ENCODE peak calls at places on chromosomes 4 and X, in seven cellular contexts. Z is A549, W is HCT116, F is WTC11, O is H1, T is SK-N-SH, P is K562. Y is an unnamed sample.

GRCh38 chrX:129593137-129593536 is 53.1 kb downstream of the OCRL start:
- DNase-seq in Z (no peak), W (no peak), F (no peak), O (no peak), T (no peak), P (peak; percentile 32), Y (no peak)

GRCh38 chrX:129750971-129751370 is 12.2 kb downstream of the XPNPEP2 start:
- DNase-seq in Z (no peak), W (no peak), F (no peak), O (no peak), T (no peak), P (no peak), Y (no peak)

GRCh38 chr4:515251-515650 is 16.2 kb downstream of the PIGG start:
- DNase-seq in Z (no peak), W (no peak), F (no peak), O (no peak), T (no peak), P (no peak), Y (no peak)

GRCh38 chr4:88104902-88105610 is 53.4 kb downstream of the ABCG2 start:
- DNase-seq in Z (no peak), W (no peak), F (no peak), O (no peak), T (peak; percentile 41), P (no peak), Y (peak; percentile 87)

GRCh38 chr4:172726001-172726423 is 442.6 kb upstream of the GALNT7 start:
- DNase-seq in Z (peak; percentile 13), W (no peak), F (no peak), O (no peak), T (no peak), P (no peak), Y (no peak)

GRCh38 chr4:130233377-130234047 is 1137.6 kb downstream of the C4orf33 start:
- DNase-seq in Z (no peak), W (no peak), F (no peak), O (no peak), T (no peak), P (no peak), Y (no peak)

GRCh38 chr4:155705664-155706063 is 39.0 kb downstream of the GUCY1A1 start:
- DNase-seq in Z (no peak), W (no peak), F (no peak), O (no peak), T (no peak), P (no peak), Y (peak; percentile 62)

GRCh38 chr4:143251781-143252180 is 67.1 kb downstream of the USP38 start:
- DNase-seq in Z (no peak), W (peak; percentile 10), F (no peak), O (no peak), T (no peak), P (no peak), Y (no peak)

GRCh38 chrX:152245231-152245630 is 106.9 kb upstream of the MAGEA10 start:
- DNase-seq in Z (no peak), W (no peak), F (no peak), O (no peak), T (no peak), P (no peak), Y (no peak)

GRCh38 chrX:9662148-9662547 is 103.5 kb downstream of the GPR143 start:
- DNase-seq in Z (no peak), W (no peak), F (no peak), O (no peak), T (no peak), P (no peak), Y (peak; percentile 64)

GRCh38 chr4:63851496-63851895 is 557.8 kb downstream of the TECRL start:
- DNase-seq in Z (no peak), W (no peak), F (no peak), O (no peak), T (no peak), P (no peak), Y (no peak)

GRCh38 chrX:6732101-6732500 is 197.2 kb upstream of the VCX3A start:
- DNase-seq in Z (no peak), W (no peak), F (no peak), O (no peak), T (no peak), P (no peak), Y (no peak)

GRCh38 chrX:41449615-41450014 is 2.5 kb downstream of the NYX start:
- DNase-seq in Z (no peak), W (no peak), F (no peak), O (no peak), T (no peak), P (no peak), Y (peak; percentile 6)

GRCh38 chr4:40564815-40565505 is 64.7 kb downstream of the RBM47 start:
- DNase-seq in Z (no peak), W (no peak), F (no peak), O (no peak), T (no peak), P (no peak), Y (no peak)

GRCh38 chrX:40007746-40008705 is 89.7 kb downstream of the BCOR start:
- DNase-seq in Z (no peak), W (no peak), F (no peak), O (peak; percentile 44), T (peak; percentile 43), P (no peak), Y (no peak)

GRCh38 chr4:151034829-151035228 is 19.7 kb upstream of the LRBA start:
- DNase-seq in Z (no peak), W (no peak), F (no peak), O (no peak), T (no peak), P (no peak), Y (no peak)

GRCh38 chrX:24169211-24169610 is 19.7 kb downstream of the ZFX start:
- DNase-seq in Z (no peak), W (no peak), F (no peak), O (no peak), T (no peak), P (no peak), Y (no peak)

GRCh38 chr4:11765849-11766453 is 337.3 kb upstream of the HS3ST1 start:
- DNase-seq in Z (peak; percentile 0), W (peak; percentile 57), F (peak; percentile 12), O (no peak), T (peak; percentile 26), P (peak; percentile 18), Y (peak; percentile 75)

GRCh38 chrX:117458243-117458968 is 658.2 kb downstream of the KLHL13 start:
- DNase-seq in Z (no peak), W (no peak), F (no peak), O (no peak), T (no peak), P (no peak), Y (no peak)

GRCh38 chr4:182593413-182593812 is 323.8 kb downstream of the DCTD start:
- DNase-seq in Z (no peak), W (no peak), F (no peak), O (no peak), T (no peak), P (no peak), Y (no peak)

DNA sequence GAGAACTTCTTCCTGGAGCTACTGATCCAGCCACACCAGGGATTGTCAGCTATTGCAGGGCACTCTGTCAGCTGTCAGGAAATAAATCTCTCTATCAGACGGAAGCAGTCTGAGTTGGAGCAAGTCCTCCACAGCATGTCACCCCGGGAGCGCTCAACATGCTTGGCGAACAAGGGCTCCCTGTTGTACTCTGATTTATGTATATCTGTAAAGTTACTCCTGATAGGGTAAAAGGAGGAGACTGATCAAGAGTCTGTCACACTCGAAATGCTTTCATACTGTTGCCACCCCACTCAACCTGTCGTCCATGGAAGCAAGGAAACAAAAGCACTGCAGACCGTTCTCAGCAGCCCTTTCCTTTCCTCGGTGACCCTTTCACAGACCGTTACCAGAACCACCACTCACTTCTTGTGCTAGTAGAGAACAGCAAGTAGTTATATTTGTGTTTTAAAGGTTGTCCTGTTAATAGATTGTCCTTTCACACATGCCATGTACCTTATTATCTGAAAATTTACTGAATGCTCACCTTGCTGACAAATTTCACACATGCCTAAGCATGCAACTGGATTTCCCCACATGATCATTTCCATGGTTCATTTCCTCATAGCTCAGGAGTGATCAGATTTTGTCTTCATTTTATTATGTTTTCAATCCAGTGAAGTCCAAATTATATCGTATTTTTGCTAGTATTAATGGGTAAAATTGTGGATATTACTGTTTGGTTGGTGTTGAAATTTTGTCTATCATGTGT is 2108.9 kb upstream of the TENM3 start:
- DNase-seq in Z (no peak), W (no peak), F (no peak), O (no peak), T (no peak), P (no peak), Y (no peak)
- TF ChIP-seq MAX in Z (no peak), W (no peak), F (no peak), O (no peak), T (no peak), P (no peak), Y (no peak)

GRCh38 chr4:24741915-24742314 is 53.5 kb upstream of the SOD3 start:
- DNase-seq in Z (no peak), W (no peak), F (no peak), O (no peak), T (no peak), P (no peak), Y (no peak)
- TF ChIP-seq CTCF in Z (no peak), W (no peak), F (no peak), O (no peak), T (no peak), P (no peak), Y (no peak)

GRCh38 chrX:153592966-153593688 is 5.8 kb downstream of the CCNQ start:
- DNase-seq in Z (no peak), W (no peak), F (no peak), O (no peak), T (peak; percentile 83), P (no peak), Y (no peak)
- TF ChIP-seq MAX in Z (no peak), W (no peak), F (no peak), O (no peak), T (no peak), P (no peak), Y (no peak)

GRCh38 chr4:4524364-4524763 is 17.5 kb downstream of the STX18 start:
- DNase-seq in Z (no peak), W (no peak), F (peak; percentile 28), O (no peak), T (no peak), P (no peak), Y (no peak)

GRCh38 chr4:4521767-4522166 is 20.1 kb downstream of the STX18 start:
- DNase-seq in Z (no peak), W (no peak), F (no peak), O (no peak), T (no peak), P (no peak), Y (no peak)

GRCh38 chr4:4521069-4521468 is 20.8 kb downstream of the STX18 start:
- DNase-seq in Z (no peak), W (no peak), F (peak; percentile 34), O (no peak), T (no peak), P (no peak), Y (no peak)

GRCh38 chr4:4518747-4519146 is 23.1 kb downstream of the STX18 start:
- DNase-seq in Z (no peak), W (no peak), F (no peak), O (no peak), T (no peak), P (no peak), Y (no peak)

DNA sequence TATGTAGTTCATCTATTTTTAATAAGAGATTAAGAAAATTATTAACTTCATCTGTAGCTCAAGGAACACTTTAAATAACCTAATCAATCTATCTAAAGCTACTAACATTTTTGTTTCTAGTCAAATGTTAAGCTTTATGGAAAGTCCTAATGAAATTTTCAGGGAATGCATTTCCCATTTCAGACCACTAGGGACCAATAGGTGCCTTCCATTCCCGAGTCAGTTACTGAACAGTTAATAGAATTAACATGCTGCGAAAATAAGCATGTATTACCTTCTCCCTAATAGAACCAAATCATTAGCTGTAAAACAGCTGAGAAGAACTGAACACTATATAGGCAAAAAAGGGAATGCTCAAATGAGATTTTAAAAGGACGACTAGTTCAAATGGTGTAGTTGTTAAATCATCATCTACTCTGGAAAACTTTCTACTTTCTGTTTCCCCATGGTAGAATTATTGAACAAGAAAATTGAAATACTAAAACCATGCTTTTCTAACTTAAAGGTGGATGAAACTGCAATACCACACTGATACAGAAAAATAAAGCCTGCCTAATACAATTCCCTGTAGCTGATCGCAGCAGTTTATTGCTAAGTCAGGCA is 22.5 kb downstream of the STX18 start:
- DNase-seq in Z (peak; percentile 10), W (peak; percentile 12), F (no peak), O (no peak), T (peak; percentile 29), P (peak; percentile 38), Y (peak; percentile 42)
- TF ChIP-seq CTCF in Z (peak; percentile 33), W (peak; percentile 18), F (peak; percentile 39), O (peak; percentile 64), T (peak; percentile 71), P (peak; percentile 36), Y (peak; percentile 36)

Y was measured in endothelial cell of umbilical vein.